ENCODE peak calls at places on chromosomes 16 and 17, in four cellular contexts. One of them, this sample, is unnamed.

GRCh38 chr17:39174907-39175694 is 9.1 kb upstream of the ARL5C start:
- DNase-seq in K562: peak; percentile 89
- DNase-seq in HL-60: peak; percentile 69
- DNase-seq in GM12878: no peak
- DNase-seq in this sample: peak; percentile 95

GRCh38 chr17:337866-338265 is 14.7 kb downstream of the RPH3AL start:
- DNase-seq in HL-60: no peak
- DNase-seq in K562: no peak
- DNase-seq in GM12878: peak; percentile 28
- DNase-seq in this sample: no peak

GRCh38 chr17:74859439-74860228 is at the start of gene GRIN2C:
- DNase-seq in HL-60: no peak
- DNase-seq in GM12878: no peak
- DNase-seq in K562: peak; percentile 63
- DNase-seq in this sample: no peak

GRCh38 chr17:31202968-31203367 is 94.1 kb downstream of the OMG start:
- DNase-seq in K562: no peak
- DNase-seq in GM12878: no peak
- DNase-seq in HL-60: no peak
- DNase-seq in this sample: no peak

GRCh38 chr16:69865701-69866100 is 85.4 kb upstream of the CLEC18A start:
- DNase-seq in K562: peak; percentile 47
- DNase-seq in HL-60: no peak
- DNase-seq in GM12878: no peak
- DNase-seq in this sample: no peak

GRCh38 chr17:78409191-78409621 is 30.8 kb downstream of the PGS1 start:
- DNase-seq in GM12878: no peak
- DNase-seq in K562: no peak
- DNase-seq in HL-60: no peak
- DNase-seq in this sample: no peak

GRCh38 chr17:71759422-71760060 is 361.3 kb upstream of the SOX9 start:
- DNase-seq in GM12878: no peak
- DNase-seq in HL-60: no peak
- DNase-seq in K562: no peak
- DNase-seq in this sample: no peak

GRCh38 chr17:9890124-9890523 is 14.9 kb downstream of the RCVRN start:
- DNase-seq in HL-60: no peak
- DNase-seq in K562: peak; percentile 49
- DNase-seq in GM12878: no peak
- DNase-seq in this sample: peak; percentile 58

GRCh38 chr16:24929409-24929808 is 83.6 kb downstream of the SLC5A11 start:
- DNase-seq in K562: no peak
- DNase-seq in GM12878: no peak
- DNase-seq in HL-60: no peak
- DNase-seq in this sample: no peak

GRCh38 chr17:62882878-62883277 is 74.8 kb upstream of the MARCHF10 start:
- DNase-seq in GM12878: no peak
- DNase-seq in HL-60: peak; percentile 81
- DNase-seq in K562: no peak
- DNase-seq in this sample: no peak

GRCh38 chr17:80455328-80455710 is 21.1 kb downstream of the NPTX1 start:
- DNase-seq in GM12878: no peak
- DNase-seq in K562: no peak
- DNase-seq in HL-60: no peak
- DNase-seq in this sample: peak; percentile 79

GRCh38 chr17:17545031-17545820 is 46.3 kb downstream of the PEMT start:
- DNase-seq in GM12878: no peak
- DNase-seq in K562: no peak
- DNase-seq in HL-60: no peak
- DNase-seq in this sample: no peak

GRCh38 chr17:54948380-54948779 is 20.1 kb downstream of the COX11 start:
- DNase-seq in HL-60: no peak
- DNase-seq in GM12878: no peak
- DNase-seq in K562: no peak
- DNase-seq in this sample: no peak

GRCh38 chr17:13568746-13569739 is 32.7 kb downstream of the HS3ST3A1 start:
- DNase-seq in GM12878: no peak
- DNase-seq in K562: no peak
- DNase-seq in HL-60: no peak
- DNase-seq in this sample: no peak

GRCh38 chr16:67169642-67170167 is 633 bp upstream of the NOL3 start:
- DNase-seq in K562: peak; percentile 42
- DNase-seq in GM12878: no peak
- DNase-seq in HL-60: no peak
- DNase-seq in this sample: no peak

GRCh38 chr16:80462902-80463301 is 77.9 kb upstream of the DYNLRB2 start:
- DNase-seq in HL-60: no peak
- DNase-seq in K562: no peak
- DNase-seq in GM12878: no peak
- DNase-seq in this sample: no peak

GRCh38 chr17:4789701-4789950 is 862 bp downstream of the GLTPD2 start:
- DNase-seq in HL-60: no peak
- DNase-seq in K562: no peak
- DNase-seq in GM12878: no peak
- DNase-seq in this sample: no peak

GRCh38 chr17:1164935-1165556 is 14.7 kb downstream of the ABR start:
- DNase-seq in GM12878: no peak
- DNase-seq in HL-60: no peak
- DNase-seq in K562: no peak
- DNase-seq in this sample: no peak

GRCh38 chr16:24442631-24443030 is 96.7 kb upstream of the RBBP6 start:
- DNase-seq in K562: no peak
- DNase-seq in HL-60: no peak
- DNase-seq in GM12878: no peak
- DNase-seq in this sample: no peak

GRCh38 chr17:48546924-48547838 is 2.3 kb upstream of the HOXB2 start:
- DNase-seq in GM12878: no peak
- DNase-seq in K562: peak; percentile 58
- DNase-seq in HL-60: no peak
- DNase-seq in this sample: no peak

GRCh38 chr16:88374736-88375135 is 8.0 kb upstream of the ZNF469 start:
- DNase-seq in HL-60: no peak
- DNase-seq in GM12878: no peak
- DNase-seq in K562: no peak
- DNase-seq in this sample: no peak
- TF ChIP-seq SPI1 in HL-60: no peak
- TF ChIP-seq SPI1 in GM12878: no peak
- TF ChIP-seq SPI1 in K562: no peak
- TF ChIP-seq SPI1 in this sample: no peak

GRCh38 chr17:42402121-42402516 is 13.9 kb upstream of the STAT3 start:
- DNase-seq in K562: no peak
- DNase-seq in HL-60: no peak
- DNase-seq in GM12878: no peak
- DNase-seq in this sample: no peak
- TF ChIP-seq SPI1 in K562: no peak
- TF ChIP-seq SPI1 in HL-60: no peak
- TF ChIP-seq SPI1 in GM12878: no peak
- TF ChIP-seq SPI1 in this sample: no peak

DNA sequence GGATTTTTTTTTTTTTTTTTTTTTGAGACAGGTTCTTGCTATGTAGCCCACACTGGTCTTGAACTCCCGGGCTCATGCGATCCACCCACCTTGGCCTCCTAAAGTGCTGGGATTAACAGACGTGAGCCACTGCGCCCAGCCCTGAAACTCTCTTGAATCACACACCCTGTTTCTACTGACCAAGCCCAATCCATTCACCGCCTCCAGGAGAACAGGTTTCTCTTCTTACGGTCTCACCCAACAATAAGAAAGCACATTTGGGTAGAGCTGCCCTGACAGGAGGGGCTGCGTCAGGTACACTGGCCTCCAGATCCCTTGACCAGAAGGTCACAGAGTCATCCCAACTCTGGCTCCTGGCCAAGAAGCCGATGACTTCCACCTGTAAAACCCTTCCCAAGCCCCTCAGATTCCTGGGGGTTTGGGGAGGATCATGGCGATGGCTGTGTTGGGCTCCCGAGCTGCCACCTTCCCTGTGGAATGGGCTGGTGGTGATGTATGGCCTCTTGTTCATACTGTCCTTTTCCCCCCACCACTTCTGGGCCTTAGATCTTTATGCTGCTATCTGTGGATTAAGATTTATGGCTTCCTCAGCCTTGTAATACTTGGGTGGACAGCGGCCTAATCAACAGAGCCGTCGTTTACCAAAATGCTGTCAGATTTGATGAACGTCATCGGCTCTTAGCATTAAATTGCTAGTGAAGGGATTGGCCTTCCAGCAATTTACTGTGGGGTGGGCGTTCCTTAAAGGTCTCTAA is 89.1 kb downstream of the KATNIP start:
- DNase-seq in K562: no peak
- DNase-seq in GM12878: no peak
- DNase-seq in HL-60: no peak
- DNase-seq in this sample: no peak
- TF ChIP-seq SPI1 in K562: no peak
- TF ChIP-seq SPI1 in GM12878: no peak
- TF ChIP-seq SPI1 in HL-60: no peak
- TF ChIP-seq SPI1 in this sample: no peak

DNA sequence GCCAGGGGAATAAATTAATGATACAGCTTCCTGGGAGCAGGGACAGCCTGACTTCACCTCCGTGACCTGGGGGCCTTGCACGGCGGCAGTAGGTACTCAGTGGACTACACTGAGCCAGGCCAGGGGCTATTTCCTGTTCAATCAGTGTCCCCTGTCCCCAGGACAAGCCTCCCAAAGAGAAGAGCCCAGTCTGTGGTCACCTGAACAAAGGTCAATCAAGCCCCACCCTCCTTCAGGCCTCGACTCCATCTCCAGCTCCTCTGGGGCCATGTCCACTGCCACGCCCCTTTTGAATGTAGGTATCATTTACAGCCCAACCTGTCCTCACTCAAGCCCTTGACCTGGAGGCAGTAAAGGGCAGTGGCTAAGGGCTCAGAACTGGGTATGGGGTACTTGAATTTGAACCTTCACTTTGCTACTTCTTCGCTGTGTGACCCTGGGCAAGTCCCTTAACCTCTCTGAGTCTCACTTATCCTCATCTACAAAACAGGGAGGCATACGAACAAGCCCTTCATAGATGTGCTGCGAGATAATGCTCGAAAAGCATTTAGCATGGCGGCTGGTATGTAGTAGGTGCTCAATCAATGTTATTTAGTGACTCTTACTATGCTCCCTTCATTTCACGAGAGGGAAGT is 29.0 kb downstream of the MYH11 start:
- DNase-seq in HL-60: no peak
- DNase-seq in K562: no peak
- DNase-seq in GM12878: no peak
- DNase-seq in this sample: no peak
- TF ChIP-seq SPI1 in HL-60: no peak
- TF ChIP-seq SPI1 in K562: no peak
- TF ChIP-seq SPI1 in GM12878: no peak
- TF ChIP-seq SPI1 in this sample: no peak

DNA sequence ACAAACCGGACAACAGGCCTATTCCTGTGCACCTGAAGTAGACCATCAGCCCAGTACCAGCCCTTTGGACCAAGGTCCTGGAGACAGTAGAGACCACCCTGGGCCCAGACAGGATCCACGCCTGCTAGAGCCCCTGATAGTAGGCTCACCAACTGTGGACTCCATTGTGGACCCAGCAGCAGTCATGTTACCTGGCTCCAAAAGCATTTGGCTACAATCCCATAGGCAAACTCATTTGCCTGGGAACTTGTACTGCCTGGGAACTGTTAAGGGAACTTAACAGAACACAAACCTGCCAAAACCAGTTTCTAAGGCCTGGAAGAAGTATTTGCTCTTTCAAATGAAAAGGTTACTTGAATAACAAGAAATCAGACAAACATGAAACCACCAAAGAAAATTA is 10.0 kb upstream of the ACSM1 start:
- DNase-seq in GM12878: no peak
- DNase-seq in K562: no peak
- DNase-seq in HL-60: no peak
- DNase-seq in this sample: no peak
- TF ChIP-seq SPI1 in GM12878: no peak
- TF ChIP-seq SPI1 in K562: no peak
- TF ChIP-seq SPI1 in HL-60: no peak
- TF ChIP-seq SPI1 in this sample: no peak

This sample was measured in GM12891.